ENCODE peak calls at places on chromosomes 2 and 18, in ten cellular contexts. B, M, C, R, S, G, J, Q, H and Y are unnamed samples.

GRCh38 chr2:62325398-62325797 is 129.5 kb downstream of the B3GNT2 start:
- DNase-seq in B (no peak), M (no peak), C (no peak), R (no peak), S (no peak), G (no peak), J (no peak), Q (no peak), H (no peak), Y (no peak)

GRCh38 chr2:39068757-39069515 is 51.9 kb downstream of the SOS1 start:
- DNase-seq in B (no peak), M (no peak), C (no peak), R (no peak), S (no peak), G (no peak), J (peak; percentile 19), Q (no peak), H (no peak), Y (no peak)

GRCh38 chr2:43011142-43011491 is 215.3 kb downstream of the ZFP36L2 start:
- DNase-seq in B (no peak), M (no peak), C (no peak), R (no peak), S (no peak), G (no peak), J (no peak), Q (no peak), H (no peak), Y (no peak)

GRCh38 chr2:42110287-42110973 is 58.7 kb upstream of the EML4 start:
- DNase-seq in B (peak; percentile 92), M (no peak), C (peak; percentile 63), R (no peak), S (no peak), G (peak; percentile 23), J (peak; percentile 73), Q (no peak), H (no peak), Y (no peak)

GRCh38 chr2:160409480-160409879 is 84.1 kb downstream of the RBMS1 start:
- DNase-seq in B (no peak), M (no peak), C (no peak), R (no peak), S (no peak), G (no peak), J (no peak), Q (no peak), H (no peak), Y (no peak)

GRCh38 chr2:33395660-33396249 is 80.7 kb upstream of the RASGRP3 start:
- DNase-seq in B (peak; percentile 66), M (peak; percentile 11), C (peak; percentile 62), R (no peak), S (no peak), G (peak; percentile 62), J (peak; percentile 64), Q (peak; percentile 46), H (peak; percentile 54), Y (peak; percentile 53)

GRCh38 chr2:198615972-198616371 is 811.6 kb downstream of the PLCL1 start:
- DNase-seq in B (no peak), M (no peak), C (peak; percentile 45), R (no peak), S (no peak), G (peak; percentile 33), J (peak; percentile 34), Q (no peak), H (no peak), Y (peak; percentile 29)

GRCh38 chr2:159195719-159196118 is 90.8 kb downstream of the WDSUB1 start:
- DNase-seq in B (no peak), M (no peak), C (no peak), R (peak; percentile 50), S (no peak), G (no peak), J (no peak), Q (no peak), H (no peak), Y (no peak)

GRCh38 chr18:21163647-21164625 is 52.3 kb upstream of the ROCK1 start:
- DNase-seq in B (no peak), M (no peak), C (peak; percentile 79), R (no peak), S (no peak), G (peak; percentile 86), J (peak; percentile 93), Q (no peak), H (no peak), Y (peak; percentile 96)

GRCh38 chr2:144801325-144801724 is 281.4 kb upstream of the ZEB2 start:
- DNase-seq in B (no peak), M (no peak), C (no peak), R (no peak), S (no peak), G (no peak), J (no peak), Q (no peak), H (no peak), Y (no peak)

GRCh38 chr2:142841788-142842187 is 35.7 kb upstream of the KYNU start:
- DNase-seq in B (no peak), M (no peak), C (no peak), R (no peak), S (no peak), G (no peak), J (no peak), Q (no peak), H (no peak), Y (no peak)

GRCh38 chr2:3738454-3738853 is 35.1 kb downstream of the DCDC2C start:
- DNase-seq in B (peak; percentile 69), M (no peak), C (peak; percentile 36), R (no peak), S (peak; percentile 7), G (peak; percentile 5), J (peak; percentile 66), Q (no peak), H (peak; percentile 30), Y (peak; percentile 3)

GRCh38 chr18:2984703-2985261 is 28.2 kb downstream of the LPIN2 start:
- DNase-seq in B (no peak), M (no peak), C (no peak), R (no peak), S (no peak), G (no peak), J (no peak), Q (no peak), H (peak; percentile 74), Y (no peak)

GRCh38 chr18:23284629-23285028 is 149.3 kb downstream of the CABLES1 start:
- DNase-seq in B (no peak), M (no peak), C (no peak), R (no peak), S (no peak), G (no peak), J (no peak), Q (no peak), H (no peak), Y (no peak)

GRCh38 chr2:152546230-152546837 is 170.9 kb downstream of the PRPF40A start:
- DNase-seq in B (peak; percentile 53), M (no peak), C (no peak), R (no peak), S (no peak), G (no peak), J (no peak), Q (no peak), H (no peak), Y (no peak)

GRCh38 chr2:174878537-174879147 is 114.4 kb upstream of the CHRNA1 start:
- DNase-seq in B (no peak), M (peak; percentile 76), C (peak; percentile 62), R (no peak), S (peak; percentile 64), G (peak; percentile 49), J (peak; percentile 71), Q (no peak), H (peak; percentile 16), Y (peak; percentile 23)

GRCh38 chr2:227407601-227408089 is 19.9 kb upstream of the SCYGR1 start:
- DNase-seq in B (no peak), M (peak; percentile 67), C (no peak), R (no peak), S (no peak), G (peak; percentile 58), J (peak; percentile 73), Q (no peak), H (peak; percentile 80), Y (no peak)

GRCh38 chr2:106978647-106979046 is 92.7 kb upstream of the ST6GAL2 start:
- DNase-seq in B (no peak), M (no peak), C (no peak), R (no peak), S (no peak), G (no peak), J (no peak), Q (no peak), H (no peak), Y (no peak)

GRCh38 chr2:62197609-62198236 is 1.8 kb downstream of the B3GNT2 start:
- DNase-seq in B (peak; percentile 62), M (no peak), C (no peak), R (no peak), S (no peak), G (peak; percentile 27), J (peak; percentile 55), Q (no peak), H (peak; percentile 42), Y (no peak)

GRCh38 chr2:164606557-164606956 is 14.7 kb downstream of the GRB14 start:
- DNase-seq in B (no peak), M (peak; percentile 78), C (peak; percentile 69), R (no peak), S (no peak), G (peak; percentile 39), J (peak; percentile 59), Q (no peak), H (no peak), Y (peak; percentile 55)

GRCh38 chr2:30446602-30447148 is 371 bp upstream of the LCLAT1 start:
- DNase-seq in B (no peak), M (no peak), C (no peak), R (no peak), S (no peak), G (no peak), J (peak; percentile 60), Q (no peak), H (no peak), Y (no peak)

GRCh38 chr2:241069821-241070281 is 32.2 kb downstream of the MTERF4 start:
- DNase-seq in B (peak; percentile 61), M (no peak), C (no peak), R (peak; percentile 28), S (no peak), G (no peak), J (no peak), Q (no peak), H (no peak), Y (no peak)

GRCh38 chr2:60070851-60071250 is 482.6 kb downstream of the BCL11A start:
- DNase-seq in B (no peak), M (peak; percentile 5), C (no peak), R (no peak), S (no peak), G (no peak), J (no peak), Q (no peak), H (no peak), Y (no peak)

GRCh38 chr2:37625781-37626548 is 45.5 kb downstream of the CDC42EP3 start:
- DNase-seq in B (no peak), M (peak; percentile 46), C (peak; percentile 72), R (no peak), S (no peak), G (no peak), J (peak; percentile 61), Q (peak; percentile 25), H (no peak), Y (no peak)

GRCh38 chr2:155363349-155363888 is 664.9 kb downstream of the KCNJ3 start:
- DNase-seq in B (no peak), M (no peak), C (no peak), R (no peak), S (no peak), G (no peak), J (no peak), Q (no peak), H (no peak), Y (no peak)

GRCh38 chr2:68831688-68832087 is 39.5 kb downstream of the BMP10 start:
- DNase-seq in B (no peak), M (no peak), C (peak; percentile 79), R (no peak), S (no peak), G (peak; percentile 32), J (peak; percentile 63), Q (no peak), H (no peak), Y (peak; percentile 41)

GRCh38 chr2:146994246-146994645 is 850.6 kb upstream of the ACVR2A start:
- DNase-seq in B (no peak), M (no peak), C (no peak), R (no peak), S (no peak), G (no peak), J (no peak), Q (no peak), H (no peak), Y (no peak)

GRCh38 chr2:46504221-46504620 is 24.9 kb downstream of the TMEM247 start:
- DNase-seq in B (no peak), M (no peak), C (no peak), R (no peak), S (no peak), G (no peak), J (no peak), Q (no peak), H (no peak), Y (no peak)